ENCODE peak calls at places on chromosomes 13 and 19, in seven cellular contexts. One of them, this sample, is unnamed.

GRCh38 chr19:919157-920050 is 2.3 kb downstream of the KISS1R start:
- DNase-seq in natural killer cell: peak; percentile 29
- DNase-seq in heart right ventricle: no peak
- DNase-seq in A549: no peak
- DNase-seq in GM13977: peak; percentile 59
- DNase-seq in type B pancreatic cell: no peak
- DNase-seq in colonic mucosa: no peak
- DNase-seq in this sample: no peak

GRCh38 chr13:43916828-43917227 is 37.1 kb downstream of the LACC1 start:
- DNase-seq in type B pancreatic cell: no peak
- DNase-seq in A549: no peak
- DNase-seq in heart right ventricle: no peak
- DNase-seq in colonic mucosa: no peak
- DNase-seq in natural killer cell: no peak
- DNase-seq in GM13977: no peak
- DNase-seq in this sample: no peak

GRCh38 chr13:39417643-39418042 is 185.3 kb downstream of the LHFPL6 start:
- DNase-seq in natural killer cell: no peak
- DNase-seq in type B pancreatic cell: no peak
- DNase-seq in GM13977: no peak
- DNase-seq in heart right ventricle: no peak
- DNase-seq in colonic mucosa: no peak
- DNase-seq in A549: no peak
- DNase-seq in this sample: peak; percentile 41

GRCh38 chr19:4597975-4598671 is 38.6 kb upstream of the SEMA6B start:
- DNase-seq in GM13977: peak; percentile 90
- DNase-seq in heart right ventricle: peak; percentile 52
- DNase-seq in colonic mucosa: peak; percentile 45
- DNase-seq in natural killer cell: peak; percentile 50
- DNase-seq in A549: peak; percentile 70
- DNase-seq in type B pancreatic cell: peak; percentile 79
- DNase-seq in this sample: peak; percentile 61

GRCh38 chr13:107866007-107866665 is 349.2 kb downstream of the LIG4 start:
- DNase-seq in heart right ventricle: no peak
- DNase-seq in colonic mucosa: no peak
- DNase-seq in A549: peak; percentile 5
- DNase-seq in natural killer cell: no peak
- DNase-seq in GM13977: peak; percentile 31
- DNase-seq in type B pancreatic cell: peak; percentile 71
- DNase-seq in this sample: peak; percentile 36

GRCh38 chr13:31675521-31675953 is 63.8 kb upstream of the RXFP2 start:
- DNase-seq in colonic mucosa: no peak
- DNase-seq in type B pancreatic cell: no peak
- DNase-seq in GM13977: no peak
- DNase-seq in natural killer cell: no peak
- DNase-seq in heart right ventricle: no peak
- DNase-seq in A549: no peak
- DNase-seq in this sample: no peak

GRCh38 chr13:61358599-61358998 is 57.0 kb downstream of the PCDH20 start:
- DNase-seq in type B pancreatic cell: no peak
- DNase-seq in GM13977: no peak
- DNase-seq in A549: no peak
- DNase-seq in colonic mucosa: no peak
- DNase-seq in natural killer cell: no peak
- DNase-seq in heart right ventricle: no peak
- DNase-seq in this sample: no peak

GRCh38 chr13:26983533-26984315 is 187.9 kb downstream of the USP12 start:
- DNase-seq in heart right ventricle: no peak
- DNase-seq in GM13977: no peak
- DNase-seq in natural killer cell: no peak
- DNase-seq in colonic mucosa: no peak
- DNase-seq in A549: no peak
- DNase-seq in type B pancreatic cell: no peak
- DNase-seq in this sample: no peak

GRCh38 chr19:1473056-1473400 is 6.0 kb downstream of the C19orf25 start:
- DNase-seq in colonic mucosa: no peak
- DNase-seq in heart right ventricle: no peak
- DNase-seq in GM13977: peak; percentile 15
- DNase-seq in natural killer cell: no peak
- DNase-seq in A549: no peak
- DNase-seq in type B pancreatic cell: no peak
- DNase-seq in this sample: no peak

GRCh38 chr19:13920940-13921744 is 15.1 kb downstream of the CC2D1A start:
- DNase-seq in A549: peak; percentile 76
- DNase-seq in GM13977: peak; percentile 78
- DNase-seq in colonic mucosa: no peak
- DNase-seq in type B pancreatic cell: no peak
- DNase-seq in heart right ventricle: no peak
- DNase-seq in natural killer cell: peak; percentile 25
- DNase-seq in this sample: no peak

GRCh38 chr13:31944262-31945160 is 87.1 kb upstream of the FRY start:
- DNase-seq in heart right ventricle: no peak
- DNase-seq in type B pancreatic cell: no peak
- DNase-seq in colonic mucosa: no peak
- DNase-seq in GM13977: no peak
- DNase-seq in natural killer cell: no peak
- DNase-seq in A549: no peak
- DNase-seq in this sample: no peak

GRCh38 chr13:52459668-52460067 is 4.4 kb downstream of the CKAP2 start:
- DNase-seq in natural killer cell: no peak
- DNase-seq in colonic mucosa: no peak
- DNase-seq in A549: no peak
- DNase-seq in heart right ventricle: no peak
- DNase-seq in type B pancreatic cell: no peak
- DNase-seq in GM13977: no peak
- DNase-seq in this sample: no peak

GRCh38 chr19:7793493-7793892 is 30.4 kb downstream of the CLEC4M start:
- DNase-seq in type B pancreatic cell: no peak
- DNase-seq in heart right ventricle: no peak
- DNase-seq in natural killer cell: no peak
- DNase-seq in colonic mucosa: no peak
- DNase-seq in A549: no peak
- DNase-seq in GM13977: no peak
- DNase-seq in this sample: no peak

GRCh38 chr13:60753641-60754040 is 356.6 kb downstream of the TDRD3 start:
- DNase-seq in GM13977: no peak
- DNase-seq in A549: no peak
- DNase-seq in natural killer cell: no peak
- DNase-seq in heart right ventricle: no peak
- DNase-seq in colonic mucosa: no peak
- DNase-seq in type B pancreatic cell: no peak
- DNase-seq in this sample: no peak

GRCh38 chr19:28148554-28148953 is 1064.4 kb downstream of the UQCRFS1 start:
- DNase-seq in heart right ventricle: no peak
- DNase-seq in A549: no peak
- DNase-seq in GM13977: no peak
- DNase-seq in colonic mucosa: no peak
- DNase-seq in type B pancreatic cell: no peak
- DNase-seq in natural killer cell: no peak
- DNase-seq in this sample: no peak

GRCh38 chr13:30529085-30529815 is 63.5 kb upstream of the HMGB1 start:
- DNase-seq in A549: peak; percentile 37
- DNase-seq in colonic mucosa: no peak
- DNase-seq in heart right ventricle: no peak
- DNase-seq in type B pancreatic cell: no peak
- DNase-seq in GM13977: peak; percentile 27
- DNase-seq in natural killer cell: no peak
- DNase-seq in this sample: no peak

GRCh38 chr19:55528030-55528801 is 8.7 kb downstream of the SBK2 start:
- DNase-seq in colonic mucosa: no peak
- DNase-seq in GM13977: no peak
- DNase-seq in natural killer cell: no peak
- DNase-seq in A549: peak; percentile 64
- DNase-seq in type B pancreatic cell: no peak
- DNase-seq in heart right ventricle: no peak
- DNase-seq in this sample: no peak

GRCh38 chr13:78960881-78961280 is 301.9 kb upstream of the OBI1 start:
- DNase-seq in heart right ventricle: no peak
- DNase-seq in colonic mucosa: no peak
- DNase-seq in type B pancreatic cell: no peak
- DNase-seq in natural killer cell: no peak
- DNase-seq in A549: no peak
- DNase-seq in GM13977: no peak
- DNase-seq in this sample: no peak

GRCh38 chr19:12994701-12995595 is at the start of gene NFIX:
- DNase-seq in A549: no peak
- DNase-seq in heart right ventricle: peak; percentile 78
- DNase-seq in GM13977: no peak
- DNase-seq in colonic mucosa: peak; percentile 71
- DNase-seq in natural killer cell: peak; percentile 60
- DNase-seq in type B pancreatic cell: no peak
- DNase-seq in this sample: no peak

GRCh38 chr13:98970293-98970692 is 7.6 kb downstream of the DOCK9 start:
- DNase-seq in heart right ventricle: peak; percentile 35
- DNase-seq in A549: no peak
- DNase-seq in colonic mucosa: no peak
- DNase-seq in type B pancreatic cell: no peak
- DNase-seq in GM13977: no peak
- DNase-seq in natural killer cell: no peak
- DNase-seq in this sample: no peak

GRCh38 chr19:30882411-30883005 is 466.7 kb downstream of the TSHZ3 start:
- DNase-seq in type B pancreatic cell: peak; percentile 15
- DNase-seq in heart right ventricle: no peak
- DNase-seq in A549: no peak
- DNase-seq in natural killer cell: no peak
- DNase-seq in GM13977: no peak
- DNase-seq in colonic mucosa: no peak
- DNase-seq in this sample: no peak

DNA sequence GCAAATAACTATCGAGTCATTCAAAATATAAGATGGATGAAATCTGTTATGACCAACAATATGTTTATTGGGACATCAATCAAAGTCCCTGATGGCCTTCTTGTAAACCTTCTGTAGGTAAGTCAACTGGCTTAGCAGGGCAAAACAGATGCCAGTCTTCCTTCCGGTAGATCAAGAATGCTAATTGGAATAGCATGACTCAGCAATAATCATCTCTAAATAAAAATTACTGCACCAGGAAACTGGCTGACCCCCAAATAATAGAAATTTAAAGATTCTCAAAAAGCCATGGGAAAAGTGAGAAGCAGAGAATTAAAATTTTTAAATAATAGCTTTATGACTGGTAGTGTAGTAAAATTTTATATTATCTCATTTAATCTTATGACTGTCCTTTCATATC is 1005.4 kb downstream of the OLFM4 start:
- DNase-seq in type B pancreatic cell: no peak
- DNase-seq in GM13977: no peak
- DNase-seq in natural killer cell: no peak
- DNase-seq in colonic mucosa: no peak
- DNase-seq in A549: no peak
- DNase-seq in heart right ventricle: no peak
- DNase-seq in this sample: no peak
- TF ChIP-seq CTCF in type B pancreatic cell: no peak
- TF ChIP-seq CTCF in GM13977: no peak
- TF ChIP-seq CTCF in natural killer cell: no peak
- TF ChIP-seq CTCF in colonic mucosa: no peak
- TF ChIP-seq CTCF in A549: no peak
- TF ChIP-seq CTCF in heart right ventricle: no peak
- TF ChIP-seq CTCF in this sample: no peak

GRCh38 chr19:46015961-46016425 is 6.9 kb downstream of the PGLYRP1 start:
- DNase-seq in heart right ventricle: no peak
- DNase-seq in natural killer cell: peak; percentile 40
- DNase-seq in colonic mucosa: no peak
- DNase-seq in A549: peak; percentile 30
- DNase-seq in GM13977: peak; percentile 65
- DNase-seq in type B pancreatic cell: no peak
- DNase-seq in this sample: no peak

GRCh38 chr19:46016426-46017094 is 6.3 kb downstream of the PGLYRP1 start:
- DNase-seq in natural killer cell: peak; percentile 79
- DNase-seq in colonic mucosa: peak; percentile 85
- DNase-seq in GM13977: peak; percentile 93
- DNase-seq in A549: peak; percentile 87
- DNase-seq in type B pancreatic cell: peak; percentile 85
- DNase-seq in heart right ventricle: peak; percentile 84
- DNase-seq in this sample: peak; percentile 86

GRCh38 chr19:46017874-46018675 is 4.8 kb downstream of the PGLYRP1 start:
- DNase-seq in colonic mucosa: no peak
- DNase-seq in A549: no peak
- DNase-seq in GM13977: no peak
- DNase-seq in heart right ventricle: no peak
- DNase-seq in natural killer cell: no peak
- DNase-seq in type B pancreatic cell: no peak
- DNase-seq in this sample: no peak

GRCh38 chr19:46018729-46019251 is 4.1 kb downstream of the PGLYRP1 start:
- DNase-seq in GM13977: no peak
- DNase-seq in colonic mucosa: no peak
- DNase-seq in A549: no peak
- DNase-seq in natural killer cell: no peak
- DNase-seq in heart right ventricle: no peak
- DNase-seq in type B pancreatic cell: no peak
- DNase-seq in this sample: no peak

DNA sequence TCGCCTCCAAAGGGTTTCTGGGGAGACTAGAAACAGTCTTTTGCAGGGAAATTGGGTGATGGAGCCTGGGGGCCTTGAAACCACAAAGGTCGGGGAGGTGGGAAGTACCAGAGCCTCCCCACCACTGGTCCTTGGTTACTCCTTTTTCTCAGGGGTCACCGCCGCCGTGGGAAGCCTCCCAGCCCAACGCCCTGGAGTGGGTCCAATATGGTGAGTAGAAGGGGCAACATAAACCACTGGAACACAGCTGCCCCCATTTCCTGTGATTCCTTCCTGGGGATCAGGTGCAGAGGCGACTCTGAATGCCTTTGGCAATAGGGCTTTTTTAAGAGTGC is 5.8 kb downstream of the PGLYRP1 start:
- DNase-seq in A549: no peak
- DNase-seq in type B pancreatic cell: no peak
- DNase-seq in natural killer cell: no peak
- DNase-seq in colonic mucosa: no peak
- DNase-seq in heart right ventricle: no peak
- DNase-seq in GM13977: no peak
- DNase-seq in this sample: no peak
- TF ChIP-seq CTCF in A549: no peak
- TF ChIP-seq CTCF in type B pancreatic cell: peak; percentile 56
- TF ChIP-seq CTCF in natural killer cell: peak; percentile 51
- TF ChIP-seq CTCF in colonic mucosa: no peak
- TF ChIP-seq CTCF in heart right ventricle: peak; percentile 32
- TF ChIP-seq CTCF in GM13977: no peak
- TF ChIP-seq CTCF in this sample: peak; percentile 4

GRCh38 chr19:33245948-33246728 is 20.5 kb upstream of the SLC7A10 start:
- DNase-seq in colonic mucosa: no peak
- DNase-seq in GM13977: no peak
- DNase-seq in natural killer cell: no peak
- DNase-seq in heart right ventricle: peak; percentile 50
- DNase-seq in type B pancreatic cell: no peak
- DNase-seq in A549: no peak
- DNase-seq in this sample: no peak
- TF ChIP-seq CTCF in colonic mucosa: peak; percentile 36
- TF ChIP-seq CTCF in GM13977: no peak
- TF ChIP-seq CTCF in natural killer cell: peak; percentile 24
- TF ChIP-seq CTCF in heart right ventricle: peak; percentile 48
- TF ChIP-seq CTCF in type B pancreatic cell: peak; percentile 74
- TF ChIP-seq CTCF in A549: peak; percentile 44
- TF ChIP-seq CTCF in this sample: peak; percentile 62

DNA sequence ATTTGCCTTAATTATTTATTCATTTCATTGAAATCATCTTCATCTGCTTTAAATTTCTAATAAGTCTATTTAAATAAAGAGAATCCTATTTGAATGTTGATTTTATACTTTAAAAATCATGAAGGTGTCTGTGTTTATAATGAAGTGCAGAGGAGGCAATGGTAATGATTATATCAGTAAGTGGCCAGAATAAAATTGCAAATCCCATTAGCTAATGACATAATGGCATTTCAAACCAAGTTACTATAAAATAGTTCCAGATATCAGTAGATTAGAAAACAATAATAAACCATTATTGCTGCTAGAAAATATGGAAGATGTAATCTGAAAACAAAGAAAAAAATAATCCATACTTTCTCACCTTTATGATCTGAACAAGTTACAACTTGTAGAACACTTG is 647.8 kb upstream of the KLHL1 start:
- DNase-seq in GM13977: no peak
- DNase-seq in colonic mucosa: no peak
- DNase-seq in A549: no peak
- DNase-seq in natural killer cell: no peak
- DNase-seq in type B pancreatic cell: no peak
- DNase-seq in heart right ventricle: no peak
- DNase-seq in this sample: no peak
- TF ChIP-seq CTCF in GM13977: no peak
- TF ChIP-seq CTCF in colonic mucosa: no peak
- TF ChIP-seq CTCF in A549: no peak
- TF ChIP-seq CTCF in natural killer cell: no peak
- TF ChIP-seq CTCF in type B pancreatic cell: no peak
- TF ChIP-seq CTCF in heart right ventricle: no peak
- TF ChIP-seq CTCF in this sample: no peak

This sample was measured in neural crest cell.